ENCODE peak calls at places on chromosomes 1 and 21, in six cellular contexts. X is HCT116, P is body of pancreas, U is sigmoid colon, C is mucosa of descending colon, N is psoas muscle. V is an unnamed sample.

GRCh38 chr1:7302873-7303272 is 468.2 kb upstream of the VAMP3 start:
- DNase-seq in U (no peak), C (no peak), X (no peak), N (no peak), P (no peak), V (no peak)

GRCh38 chr1:151984313-151984956 is 9.2 kb downstream of the S100A10 start:
- DNase-seq in P (no peak), U (no peak), X (no peak), C (no peak), N (no peak), V (no peak)

GRCh38 chr1:77319036-77319705 is 37.4 kb downstream of the AK5 start:
- DNase-seq in P (no peak), C (no peak), N (no peak), U (no peak), X (no peak), V (no peak)

GRCh38 chr1:222975472-222976122 is 160.8 kb downstream of the DISP1 start:
- DNase-seq in P (peak; percentile 5), X (no peak), C (no peak), U (no peak), N (no peak), V (no peak)

GRCh38 chr1:76998582-76999189 is 131.4 kb downstream of the ST6GALNAC5 start:
- DNase-seq in P (no peak), N (no peak), U (no peak), C (no peak), X (peak; percentile 67), V (no peak)

GRCh38 chr1:21647431-21648373 is 21.5 kb downstream of the RAP1GAP start:
- DNase-seq in U (no peak), P (peak; percentile 63), C (peak; percentile 74), X (peak; percentile 67), N (peak; percentile 50), V (no peak)

GRCh38 chr1:61536174-61536573 is 188.8 kb downstream of the TM2D1 start:
- DNase-seq in U (no peak), X (no peak), P (no peak), C (no peak), N (no peak), V (no peak)

GRCh38 chr1:157400766-157401165 is 151.5 kb downstream of the FCRL5 start:
- DNase-seq in U (no peak), X (no peak), N (no peak), P (no peak), C (no peak), V (no peak)

GRCh38 chr1:107964397-107965111 is 426 bp downstream of the VAV3 start:
- DNase-seq in C (peak; percentile 11), U (no peak), N (peak; percentile 15), P (no peak), X (no peak), V (peak; percentile 10)

GRCh38 chr1:45929257-45929687 is 125.9 kb downstream of the MAST2 start:
- DNase-seq in C (no peak), N (no peak), P (peak; percentile 3), X (peak; percentile 92), U (no peak), V (no peak)

GRCh38 chr21:32921632-32922230 is 104.0 kb upstream of the OLIG2 start:
- DNase-seq in X (peak; percentile 29), C (peak; percentile 71), P (no peak), U (no peak), N (peak; percentile 16), V (no peak)

GRCh38 chr1:23081376-23081775 is 62.1 kb downstream of the KDM1A start:
- DNase-seq in C (no peak), U (no peak), X (no peak), P (no peak), N (no peak), V (no peak)
- TF ChIP-seq CTCF in C (no peak), U (no peak), X (no peak), P (no peak), N (no peak), V (no peak)

GRCh38 chr1:85200367-85200869 is 398 bp downstream of the SYDE2 start:
- DNase-seq in C (peak; percentile 43), P (no peak), U (peak; percentile 77), N (no peak), X (no peak), V (no peak)

GRCh38 chr1:85198864-85199263 is 2.0 kb downstream of the SYDE2 start:
- DNase-seq in C (no peak), N (no peak), X (no peak), P (no peak), U (no peak), V (no peak)

GRCh38 chr1:85200870-85201339 is at the start of gene SYDE2:
- DNase-seq in C (peak; percentile 79), P (peak; percentile 88), U (peak; percentile 93), N (peak; percentile 78), X (no peak), V (peak; percentile 82)

GRCh38 chr1:85201340-85202091 is 700 bp upstream of the SYDE2 start:
- DNase-seq in X (no peak), N (peak; percentile 70), C (peak; percentile 81), P (peak; percentile 77), U (peak; percentile 87), V (peak; percentile 80)

GRCh38 chr1:85199667-85200366 is 999 bp downstream of the SYDE2 start:
- DNase-seq in U (no peak), P (peak; percentile 12), C (no peak), N (no peak), X (no peak), V (no peak)
- H3K4me1 ChIP-seq in U (peaks cover 14% of the 10 kb centered on the region), P (peaks cover 39% of the 10 kb centered on the region), C (peaks cover 10% of the 10 kb centered on the region), N (peaks cover 13% of the 10 kb centered on the region), X (peaks cover 6% of the 10 kb centered on the region), V (peaks cover 12% of the 10 kb centered on the region)

DNA sequence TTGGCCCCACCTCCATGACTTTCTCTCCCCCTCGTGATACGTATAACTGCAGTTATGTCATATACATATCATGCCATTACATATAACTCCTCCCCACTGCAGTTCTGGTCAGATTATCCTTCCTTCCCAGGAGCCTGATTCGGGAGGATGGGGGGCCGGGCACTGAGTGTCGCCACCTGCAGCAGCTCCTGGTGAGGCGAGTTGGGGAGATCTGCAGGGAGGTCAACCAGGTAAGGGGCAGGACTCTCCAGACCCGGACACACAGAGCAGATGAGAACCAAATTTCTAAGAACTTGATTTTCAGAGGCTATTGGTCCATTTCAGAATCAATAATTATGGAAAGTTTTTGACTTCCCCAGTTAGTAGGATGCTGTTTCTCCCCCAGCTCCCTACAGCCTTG is 19.5 kb downstream of the HYI start:
- DNase-seq in X (no peak), U (no peak), N (no peak), P (no peak), C (no peak), V (no peak)
- TF ChIP-seq CTCF in X (no peak), U (no peak), N (no peak), P (no peak), C (no peak), V (no peak)

DNA sequence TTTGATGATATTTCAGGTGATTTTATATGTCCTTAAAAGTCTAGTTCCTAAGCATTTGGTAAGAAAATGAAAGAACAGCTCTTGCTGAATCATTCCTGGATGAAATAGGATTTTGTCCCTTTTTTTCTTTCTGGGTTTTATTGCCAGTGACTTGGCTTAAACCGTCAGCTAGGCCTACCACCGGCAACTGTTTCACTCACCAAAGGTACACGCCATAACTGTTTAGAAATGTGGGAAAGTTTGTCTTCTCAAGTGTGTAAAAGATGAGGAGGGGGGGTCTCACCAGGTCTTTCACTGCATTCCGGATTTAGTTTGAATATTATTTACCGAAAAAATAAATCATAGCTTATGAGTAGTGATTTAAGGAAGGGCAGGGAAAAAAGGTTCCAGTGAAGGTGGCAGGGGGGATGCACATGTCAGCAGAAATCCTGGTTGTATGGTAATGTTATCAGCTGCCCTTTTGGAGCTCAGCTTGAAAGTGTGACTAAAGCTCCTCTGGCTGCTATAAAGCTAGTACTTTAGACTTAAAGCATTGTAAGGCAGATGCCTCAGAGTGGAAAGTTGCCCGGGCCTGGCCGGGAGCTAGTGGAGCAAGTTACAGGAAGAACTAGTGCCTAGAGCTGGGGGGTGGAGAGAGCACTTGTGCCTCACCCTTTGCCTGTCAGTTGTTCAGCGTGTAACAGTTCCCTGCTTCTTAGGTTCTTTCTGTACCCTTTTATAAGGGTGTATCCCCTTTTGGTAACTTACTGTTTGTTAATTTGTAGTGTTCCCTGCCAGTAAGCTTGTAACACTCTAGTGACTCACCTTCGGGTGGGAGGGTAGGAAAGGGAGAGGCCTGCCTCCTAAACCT is 3.1 kb downstream of the ATP1A1 start:
- DNase-seq in C (peak; percentile 89), U (peak; percentile 93), P (peak; percentile 74), X (peak; percentile 68), N (peak; percentile 83), V (peak; percentile 88)
- H3K4me1 ChIP-seq in C (peaks cover 53% of the 10 kb centered on the region), U (peaks cover 64% of the 10 kb centered on the region), P (peaks cover 82% of the 10 kb centered on the region), X (peaks cover 41% of the 10 kb centered on the region), N (peaks cover 76% of the 10 kb centered on the region), V (peaks cover 75% of the 10 kb centered on the region)

DNA sequence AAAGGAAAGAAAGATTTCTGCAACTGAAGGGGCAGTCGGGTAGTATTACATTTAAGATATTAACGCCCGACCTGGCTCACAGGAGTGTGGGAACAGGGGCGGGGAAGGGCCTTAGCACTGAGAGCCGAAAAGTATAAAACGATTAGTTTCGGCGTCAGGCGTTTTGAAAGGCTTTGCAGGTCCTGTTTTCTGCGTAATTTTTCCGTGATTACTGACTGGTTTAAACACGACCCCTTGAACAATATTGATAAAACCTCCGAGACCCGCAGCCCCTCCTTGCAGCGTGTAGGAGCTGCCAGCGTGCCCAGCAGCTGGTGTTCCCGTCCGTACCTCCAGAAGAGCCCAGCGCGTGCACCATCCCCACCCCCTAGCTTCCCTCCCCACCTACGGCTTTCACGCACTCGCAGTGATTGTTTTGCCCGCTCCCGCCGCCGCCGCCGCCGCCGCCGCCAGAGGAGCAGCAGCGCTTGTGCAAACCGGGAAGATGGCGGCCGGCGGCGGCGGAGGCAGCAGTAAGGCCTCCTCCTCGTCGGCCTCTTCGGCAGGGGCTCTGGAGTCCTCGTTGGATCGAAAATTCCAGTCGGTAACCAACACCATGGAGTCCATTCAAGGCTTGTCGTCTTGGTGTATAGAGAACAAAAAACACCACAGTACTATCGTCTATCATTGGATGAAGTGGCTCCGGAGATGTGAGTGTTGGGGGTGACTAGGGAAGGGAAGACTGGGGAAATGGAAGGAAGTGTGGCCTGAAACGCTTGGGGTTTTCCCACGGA is 470 bp downstream of the RPRD2 start:
- DNase-seq in P (peak; percentile 87), X (peak; percentile 27), C (peak; percentile 83), N (peak; percentile 83), U (peak; percentile 92), V (peak; percentile 79)
- TF ChIP-seq CTCF in P (no peak), X (no peak), C (no peak), N (peak; percentile 7), U (no peak), V (no peak)

GRCh38 chr1:161198877-161199431 is at the start of gene ADAMTS4:
- DNase-seq in X (no peak), C (peak; percentile 49), P (peak; percentile 58), N (peak; percentile 58), U (peak; percentile 89), V (peak; percentile 74)
- H3K4me1 ChIP-seq in X (peaks cover 8% of the 10 kb centered on the region), C (peaks cover 23% of the 10 kb centered on the region), P (peaks cover 24% of the 10 kb centered on the region), N (peaks cover 26% of the 10 kb centered on the region), U (peaks cover 63% of the 10 kb centered on the region), V (peaks cover 64% of the 10 kb centered on the region)

GRCh38 chr1:39205781-39206464 is 1.4 kb downstream of the MACF1 start:
- DNase-seq in P (no peak), X (no peak), U (no peak), C (no peak), N (no peak), V (no peak)

GRCh38 chr1:39199593-39199992 is 4.9 kb upstream of the MACF1 start:
- DNase-seq in P (no peak), U (no peak), C (no peak), N (no peak), X (no peak), V (no peak)

GRCh38 chr1:39205102-39205780 is 746 bp downstream of the MACF1 start:
- DNase-seq in U (no peak), P (peak; percentile 64), X (no peak), N (no peak), C (peak; percentile 44), V (peak; percentile 46)

GRCh38 chr1:39204441-39205081 is at the start of gene MACF1:
- DNase-seq in X (no peak), U (peak; percentile 92), C (peak; percentile 58), N (peak; percentile 54), P (peak; percentile 46), V (peak; percentile 82)
- TF ChIP-seq CTCF in X (no peak), U (peak; percentile 85), C (no peak), N (peak; percentile 31), P (no peak), V (peak; percentile 55)

V was measured in heart left ventricle.